ENCODE peak calls at places on chromosomes 6 and 20, in ten cellular contexts. E, B, C, L, Y, Q, I, R, T and H are unnamed samples.

GRCh38 chr6:22024004-22024403 is 272.8 kb downstream of the PRL start:
- DNase-seq in E (no peak), B (no peak), C (no peak), L (no peak), Y (no peak), Q (no peak), I (no peak), R (no peak), T (no peak), H (no peak)

GRCh38 chr6:6379573-6379972 is 59.1 kb upstream of the F13A1 start:
- DNase-seq in E (no peak), B (no peak), C (no peak), L (no peak), Y (no peak), Q (no peak), I (no peak), R (no peak), T (no peak), H (no peak)

GRCh38 chr6:1608222-1608975 is 1.3 kb upstream of the FOXC1 start:
- DNase-seq in E (no peak), B (no peak), C (peak), L (no peak), Y (no peak), Q (no peak), I (no peak), R (no peak), T (no peak), H (no peak)

GRCh38 chr20:58449703-58450138 is 60.7 kb downstream of the VAPB start:
- DNase-seq in E (no peak), B (no peak), C (no peak), L (no peak), Y (no peak), Q (no peak), I (no peak), R (no peak), T (no peak), H (no peak)

GRCh38 chr20:48823960-48824497 is 3.8 kb downstream of the PREX1 start:
- DNase-seq in E (peak), B (no peak), C (no peak), L (peak), Y (no peak), Q (no peak), I (peak), R (no peak), T (no peak), H (peak)

GRCh38 chr20:41134362-41135186 is 2.8 kb upstream of the PLCG1 start:
- DNase-seq in E (no peak), B (no peak), C (no peak), L (no peak), Y (no peak), Q (no peak), I (no peak), R (no peak), T (no peak), H (no peak)

GRCh38 chr6:133774356-133774755 is 114.6 kb upstream of the TCF21 start:
- DNase-seq in E (peak), B (no peak), C (no peak), L (peak), Y (no peak), Q (no peak), I (no peak), R (no peak), T (no peak), H (no peak)

GRCh38 chr6:137731960-137732616 is 135.0 kb upstream of the TNFAIP3 start:
- DNase-seq in E (peak), B (no peak), C (no peak), L (peak), Y (no peak), Q (no peak), I (no peak), R (no peak), T (no peak), H (no peak)

GRCh38 chr6:128365520-128366160 is 154.8 kb downstream of the PTPRK start:
- DNase-seq in E (no peak), B (no peak), C (no peak), L (no peak), Y (no peak), Q (no peak), I (no peak), R (no peak), T (no peak), H (no peak)

GRCh38 chr20:62959101-62959971 is 6.8 kb downstream of the SLC17A9 start:
- DNase-seq in E (no peak), B (no peak), C (no peak), L (no peak), Y (no peak), Q (no peak), I (no peak), R (no peak), T (no peak), H (no peak)

GRCh38 chr20:17697171-17697570 is 2.6 kb upstream of the BANF2 start:
- DNase-seq in E (no peak), B (peak), C (no peak), L (no peak), Y (no peak), Q (no peak), I (no peak), R (no peak), T (no peak), H (no peak)

GRCh38 chr20:57316795-57317201 is 12.8 kb upstream of the SPO11 start:
- DNase-seq in E (no peak), B (no peak), C (no peak), L (no peak), Y (no peak), Q (peak), I (no peak), R (no peak), T (no peak), H (no peak)

GRCh38 chr6:40904583-40905194 is 134.3 kb downstream of the UNC5CL start:
- DNase-seq in E (no peak), B (no peak), C (no peak), L (no peak), Y (no peak), Q (no peak), I (no peak), R (no peak), T (no peak), H (no peak)

GRCh38 chr20:46545077-46545826 is 5.2 kb downstream of the OCSTAMP start:
- DNase-seq in E (peak), B (no peak), C (no peak), L (peak), Y (no peak), Q (no peak), I (no peak), R (no peak), T (no peak), H (no peak)

GRCh38 chr20:34874094-34874654 is 1.5 kb upstream of the GGT7 start:
- DNase-seq in E (peak), B (peak), C (peak), L (peak), Y (peak), Q (peak), I (no peak), R (peak), T (peak), H (peak)

GRCh38 chr6:11974089-11974488 is 38.0 kb upstream of the HIVEP1 start:
- DNase-seq in E (peak), B (no peak), C (no peak), L (no peak), Y (no peak), Q (no peak), I (no peak), R (no peak), T (no peak), H (no peak)

GRCh38 chr20:1263853-1264252 is 2.2 kb upstream of the SNPH start:
- DNase-seq in E (peak), B (no peak), C (peak), L (no peak), Y (no peak), Q (no peak), I (no peak), R (no peak), T (no peak), H (no peak)

GRCh38 chr6:163565140-163565539 is 150.6 kb downstream of the QKI start:
- DNase-seq in E (peak), B (no peak), C (no peak), L (no peak), Y (no peak), Q (no peak), I (no peak), R (no peak), T (no peak), H (no peak)

GRCh38 chr6:131023834-131024504 is 39.1 kb downstream of the EPB41L2 start:
- DNase-seq in E (peak), B (no peak), C (no peak), L (peak), Y (no peak), Q (no peak), I (no peak), R (no peak), T (no peak), H (no peak)

GRCh38 chr6:106731144-106731842 is 101.9 kb downstream of the QRSL1 start:
- DNase-seq in E (no peak), B (no peak), C (no peak), L (no peak), Y (no peak), Q (no peak), I (no peak), R (no peak), T (no peak), H (no peak)

GRCh38 chr6:107330190-107330589 is 129.2 kb downstream of the PDSS2 start:
- DNase-seq in E (no peak), B (no peak), C (peak), L (no peak), Y (no peak), Q (no peak), I (peak), R (no peak), T (peak), H (no peak)

GRCh38 chr6:30135757-30136156 is at the start of gene TRIM40:
- DNase-seq in E (no peak), B (no peak), C (no peak), L (no peak), Y (no peak), Q (no peak), I (no peak), R (no peak), T (no peak), H (no peak)

GRCh38 chr6:24495516-24495847 is 713 bp downstream of the ALDH5A1 start:
- DNase-seq in E (peak), B (peak), C (peak), L (no peak), Y (peak), Q (no peak), I (no peak), R (peak), T (peak), H (no peak)

GRCh38 chr20:43842126-43843020 is 72.3 kb upstream of the TOX2 start:
- DNase-seq in E (no peak), B (peak), C (no peak), L (no peak), Y (no peak), Q (peak), I (no peak), R (no peak), T (peak), H (no peak)

GRCh38 chr6:110703906-110704594 is 111.2 kb downstream of the CDK19 start:
- DNase-seq in E (peak), B (no peak), C (no peak), L (peak), Y (no peak), Q (no peak), I (no peak), R (no peak), T (no peak), H (no peak)

GRCh38 chr6:154440022-154440421 is 70.5 kb downstream of the CNKSR3 start:
- DNase-seq in E (no peak), B (no peak), C (no peak), L (no peak), Y (no peak), Q (no peak), I (no peak), R (no peak), T (no peak), H (no peak)

GRCh38 chr20:64071341-64072332 is 7.7 kb downstream of the RGS19 start:
- DNase-seq in E (no peak), B (no peak), C (no peak), L (no peak), Y (no peak), Q (no peak), I (no peak), R (no peak), T (no peak), H (no peak)

GRCh38 chr20:48012401-48012974 is 227.2 kb upstream of the SULF2 start:
- DNase-seq in E (peak), B (no peak), C (no peak), L (peak), Y (no peak), Q (peak), I (no peak), R (no peak), T (no peak), H (no peak)

GRCh38 chr6:18632670-18633410 is 245.7 kb downstream of the RNF144B start:
- DNase-seq in E (peak), B (no peak), C (no peak), L (peak), Y (no peak), Q (no peak), I (no peak), R (no peak), T (no peak), H (no peak)

GRCh38 chr6:81895511-81896185 is 143.2 kb upstream of the TENT5A start:
- DNase-seq in E (peak), B (no peak), C (no peak), L (no peak), Y (no peak), Q (no peak), I (no peak), R (no peak), T (no peak), H (no peak)

GRCh38 chr6:119881416-119881815 is 531.9 kb upstream of the MAN1A1 start:
- DNase-seq in E (peak), B (no peak), C (no peak), L (peak), Y (no peak), Q (no peak), I (no peak), R (no peak), T (no peak), H (no peak)

GRCh38 chr20:4896971-4897497 is 104.3 kb downstream of the SLC23A2 start:
- DNase-seq in E (no peak), B (no peak), C (peak), L (no peak), Y (no peak), Q (no peak), I (no peak), R (no peak), T (no peak), H (no peak)
- TF ChIP-seq CTCF in E (no peak), B (no peak), C (peak), L (no peak), Y (no peak), Q (no peak), I (peak), R (peak), T (no peak), H (no peak)

GRCh38 chr6:2854394-2854982 is 12.8 kb upstream of the SERPINB1 start:
- DNase-seq in E (peak), B (no peak), C (no peak), L (no peak), Y (no peak), Q (no peak), I (no peak), R (no peak), T (no peak), H (no peak)
- TF ChIP-seq CTCF in E (no peak), B (no peak), C (no peak), L (no peak), Y (no peak), Q (no peak), I (no peak), R (peak), T (no peak), H (no peak)

GRCh38 chr20:24444531-24445190 is 24.8 kb upstream of the SYNDIG1 start:
- DNase-seq in E (no peak), B (no peak), C (no peak), L (no peak), Y (no peak), Q (peak), I (no peak), R (no peak), T (no peak), H (no peak)

GRCh38 chr20:24439737-24440136 is 29.7 kb upstream of the SYNDIG1 start:
- DNase-seq in E (no peak), B (no peak), C (no peak), L (no peak), Y (no peak), Q (no peak), I (no peak), R (no peak), T (no peak), H (no peak)

GRCh38 chr20:24442909-24443308 is 26.5 kb upstream of the SYNDIG1 start:
- DNase-seq in E (no peak), B (no peak), C (no peak), L (no peak), Y (no peak), Q (peak), I (no peak), R (no peak), T (no peak), H (no peak)

GRCh38 chr20:24443436-24443835 is 26.0 kb upstream of the SYNDIG1 start:
- DNase-seq in E (no peak), B (no peak), C (peak), L (no peak), Y (no peak), Q (peak), I (no peak), R (no peak), T (no peak), H (no peak)

GRCh38 chr20:24441600-24441999 is 27.8 kb upstream of the SYNDIG1 start:
- DNase-seq in E (no peak), B (no peak), C (no peak), L (no peak), Y (no peak), Q (no peak), I (no peak), R (no peak), T (no peak), H (no peak)
- TF ChIP-seq CTCF in E (no peak), B (no peak), C (no peak), L (no peak), Y (no peak), Q (no peak), I (no peak), R (no peak), T (no peak), H (no peak)

DNA sequence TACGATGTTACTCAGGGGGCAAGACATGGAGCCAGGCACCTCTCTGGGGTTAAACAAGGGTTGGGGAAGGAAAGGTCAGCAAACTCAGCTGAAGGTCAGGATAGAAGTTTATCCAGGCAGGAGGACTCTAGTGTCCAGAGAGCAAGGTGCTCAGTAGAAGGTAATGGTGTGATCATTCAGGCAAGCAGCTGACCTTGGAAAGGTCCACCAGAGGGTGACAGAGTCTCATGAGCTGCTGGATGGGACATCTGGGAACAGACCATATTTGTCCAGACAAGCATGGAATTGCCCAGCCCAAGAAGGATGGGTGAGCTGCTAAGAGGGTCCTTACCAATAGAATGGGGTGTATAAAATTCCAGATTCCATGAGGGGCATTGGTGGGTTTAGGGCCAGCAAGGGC is 89.5 kb downstream of the MAP3K7 start:
- DNase-seq in E (no peak), B (no peak), C (no peak), L (no peak), Y (no peak), Q (no peak), I (no peak), R (no peak), T (no peak), H (no peak)
- TF ChIP-seq CTCF in E (peak), B (no peak), C (peak), L (no peak), Y (peak), Q (no peak), I (peak), R (no peak), T (no peak), H (no peak)

GRCh38 chr6:43263314-43264178 is 20.3 kb downstream of the TTBK1 start:
- DNase-seq in E (peak), B (peak), C (peak), L (peak), Y (peak), Q (no peak), I (peak), R (peak), T (peak), H (peak)
- TF ChIP-seq CTCF in E (peak), B (peak), C (peak), L (peak), Y (peak), Q (peak), I (peak), R (peak), T (peak), H (peak)

GRCh38 chr6:53926505-53926904 is 131.7 kb downstream of the LRRC1 start:
- DNase-seq in E (peak), B (no peak), C (no peak), L (peak), Y (no peak), Q (no peak), I (no peak), R (no peak), T (no peak), H (no peak)
- TF ChIP-seq CTCF in E (no peak), B (no peak), C (no peak), L (no peak), Y (no peak), Q (no peak), I (no peak), R (no peak), T (no peak), H (no peak)

DNA sequence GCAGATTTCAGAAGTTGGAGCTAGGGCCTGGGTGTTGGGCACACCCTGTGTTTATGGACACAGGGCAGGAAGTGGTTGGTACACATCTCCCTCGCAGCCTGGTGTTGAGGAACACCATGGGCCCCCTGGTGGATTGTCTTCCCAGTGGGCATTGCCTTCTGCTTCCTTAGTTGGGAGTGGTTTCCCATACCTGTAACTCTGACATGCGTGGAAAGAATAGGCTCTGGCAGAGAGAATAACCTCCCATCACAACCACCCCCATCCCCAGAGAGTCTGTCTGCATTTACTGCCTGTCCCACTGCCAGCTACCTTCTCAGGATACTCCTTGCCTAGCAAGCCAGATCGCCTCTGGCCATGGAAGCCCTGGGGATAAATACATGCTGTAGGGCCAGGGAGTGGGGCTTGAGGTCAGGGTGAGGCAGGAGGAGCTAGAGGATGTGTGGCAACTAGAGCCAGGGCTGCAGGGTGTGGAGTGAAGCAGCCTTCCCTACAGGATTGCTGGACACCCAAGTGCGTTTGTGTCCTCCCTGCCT is 14.7 kb downstream of the LRRC73 start:
- DNase-seq in E (no peak), B (no peak), C (no peak), L (peak), Y (no peak), Q (no peak), I (no peak), R (no peak), T (no peak), H (no peak)
- TF ChIP-seq CTCF in E (peak), B (no peak), C (no peak), L (peak), Y (peak), Q (peak), I (peak), R (no peak), T (no peak), H (peak)